ENCODE peak calls at places on chromosomes 6 and 20, in eight cellular contexts. I is fibroblast of villous mesenchyme; H is NCI-H2107; U is Ammon's horn; E is stomach; G is HS-5; M is stimulated activated CD4-positive, alpha-beta T cell treated with anti-CD3 and anti-CD28 coated beads, Interleukin-15, amount 100 ng/mL, for 1 hour; J is AG04449. W is an unnamed sample.

GRCh38 chr20:62186096-62186426 is 3.2 kb downstream of the MTG2 start:
- DNase-seq in I (no peak), E (no peak), G (no peak), M (no peak), H (no peak), U (no peak), J (no peak), W (no peak)

GRCh38 chr20:17969276-17969883 is 562 bp downstream of the MGME1 start:
- DNase-seq in G (no peak), E (peak), J (no peak), M (no peak), I (peak), U (peak), H (no peak), W (no peak)

GRCh38 chr6:42710316-42710715 is 12.1 kb downstream of the PRPH2 start:
- DNase-seq in E (no peak), I (peak), G (no peak), H (no peak), U (no peak), M (no peak), J (no peak), W (no peak)

GRCh38 chr6:123533862-123534261 is 102.9 kb downstream of the TRDN start:
- DNase-seq in M (no peak), H (no peak), J (no peak), U (no peak), I (no peak), G (no peak), E (no peak), W (no peak)

GRCh38 chr6:87139236-87139635 is 16.1 kb upstream of the ZNF292 start:
- DNase-seq in I (peak), U (peak), G (peak), M (no peak), H (no peak), J (no peak), E (no peak), W (no peak)

GRCh38 chr6:168367285-168367720 is 47.7 kb upstream of the DACT2 start:
- DNase-seq in E (no peak), G (no peak), H (no peak), J (no peak), I (no peak), U (no peak), M (no peak), W (no peak)

GRCh38 chr20:53902968-53903651 is 167.3 kb downstream of the BCAS1 start:
- DNase-seq in H (no peak), J (no peak), M (no peak), E (no peak), I (no peak), U (no peak), G (no peak), W (no peak)

GRCh38 chr6:39440039-39440426 is 117.5 kb upstream of the KCNK16 start:
- DNase-seq in U (no peak), I (no peak), G (no peak), E (no peak), J (no peak), M (no peak), H (no peak), W (peak)

GRCh38 chr6:37381579-37381978 is 27.8 kb downstream of the RNF8 start:
- DNase-seq in U (peak), G (peak), J (no peak), M (no peak), E (peak), I (peak), H (peak), W (peak)

GRCh38 chr6:165689699-165690098 is 26.7 kb upstream of the PDE10A start:
- DNase-seq in I (no peak), E (no peak), H (no peak), G (no peak), J (no peak), M (no peak), U (no peak), W (no peak)

GRCh38 chr20:24895898-24896658 is 53.0 kb upstream of the CST7 start:
- DNase-seq in M (no peak), U (no peak), H (no peak), I (no peak), G (no peak), J (no peak), E (no peak), W (no peak)

GRCh38 chr6:84280030-84280429 is 52.6 kb upstream of the CEP162 start:
- DNase-seq in J (peak), U (no peak), I (no peak), H (no peak), E (no peak), G (peak), M (no peak), W (no peak)

GRCh38 chr6:163132050-163132750 is 282.3 kb upstream of the QKI start:
- DNase-seq in G (no peak), J (no peak), I (no peak), E (no peak), M (no peak), H (no peak), U (no peak), W (no peak)

GRCh38 chr6:107576852-107577251 is 86.9 kb downstream of the SOBP start:
- DNase-seq in G (peak), I (peak), E (no peak), J (no peak), H (no peak), M (no peak), U (no peak), W (no peak)

GRCh38 chr6:127590344-127590743 is 13.4 kb downstream of the C6orf58 start:
- DNase-seq in H (no peak), I (no peak), M (no peak), G (no peak), U (no peak), J (no peak), E (no peak), W (no peak)

GRCh38 chr6:159203304-159204005 is 34.3 kb downstream of the FNDC1 start:
- DNase-seq in G (peak), H (no peak), I (peak), J (peak), E (no peak), M (no peak), U (no peak), W (no peak)

GRCh38 chr6:147950623-147950987 is 392.0 kb upstream of the SASH1 start:
- DNase-seq in H (no peak), G (no peak), J (no peak), U (no peak), M (no peak), I (peak), E (no peak), W (peak)

GRCh38 chr6:137738197-137738596 is 128.9 kb upstream of the TNFAIP3 start:
- DNase-seq in M (no peak), I (peak), U (no peak), E (no peak), H (no peak), J (peak), G (peak), W (no peak)

GRCh38 chr20:32610897-32611218 is 25.7 kb upstream of the NOL4L start:
- DNase-seq in E (no peak), J (no peak), M (no peak), U (no peak), I (no peak), G (no peak), H (no peak), W (no peak)

GRCh38 chr6:117481926-117482239 is 591 bp upstream of the DCBLD1 start:
- DNase-seq in J (no peak), I (no peak), U (peak), E (no peak), M (no peak), H (no peak), G (no peak), W (no peak)

GRCh38 chr6:32825966-32826365 is 9.2 kb upstream of the HLA-DOB start:
- DNase-seq in E (no peak), J (no peak), U (peak), I (peak), G (peak), M (no peak), H (no peak), W (no peak)

GRCh38 chr6:26216886-26217713 is 129.9 kb downstream of the HFE start:
- DNase-seq in M (peak), J (no peak), E (peak), H (no peak), U (peak), I (peak), G (no peak), W (peak)

GRCh38 chr20:38805958-38806854 is 709 bp downstream of the PPP1R16B start:
- DNase-seq in H (no peak), E (no peak), J (no peak), I (no peak), U (no peak), M (peak), G (no peak), W (no peak)

GRCh38 chr6:43967692-43968091 is 159.6 kb downstream of the MRPL14 start:
- DNase-seq in U (no peak), G (no peak), M (no peak), I (no peak), H (no peak), J (no peak), E (no peak), W (no peak)

GRCh38 chr6:26330835-26331808 is 33.9 kb upstream of the BTN3A2 start:
- DNase-seq in H (no peak), M (peak), J (no peak), E (no peak), G (no peak), I (peak), U (peak), W (no peak)

GRCh38 chr6:96246563-96246962 is 230.8 kb downstream of the FUT9 start:
- DNase-seq in G (no peak), E (no peak), H (no peak), J (no peak), M (no peak), U (no peak), I (no peak), W (no peak)

GRCh38 chr20:63854069-63854765 is 7.1 kb upstream of the ABHD16B start:
- DNase-seq in M (no peak), J (no peak), I (peak), H (no peak), G (no peak), U (no peak), E (no peak), W (no peak)

GRCh38 chr6:107228754-107229153 is 113.4 kb upstream of the BEND3 start:
- DNase-seq in U (no peak), G (no peak), I (no peak), M (no peak), J (no peak), H (no peak), E (no peak), W (no peak)

GRCh38 chr20:49203011-49203410 is 14.9 kb upstream of the STAU1 start:
- DNase-seq in H (no peak), E (no peak), M (no peak), J (no peak), G (no peak), U (no peak), I (no peak), W (no peak)